ENCODE peak calls at places on chromosomes 5 and 9, in seven cellular contexts. One of them, this sample, is unnamed.

GRCh38 chr5:175344331-175345200 is 99.4 kb downstream of the DRD1 start:
- DNase-seq in AG04450: no peak
- DNase-seq in heart left ventricle: no peak
- DNase-seq in spleen: no peak
- DNase-seq in lung: no peak
- DNase-seq in foreskin fibroblast: no peak
- DNase-seq in progenitor cell of endocrine pancreas: no peak
- DNase-seq in this sample: no peak

GRCh38 chr5:57174850-57175525 is 1.1 kb downstream of the GPBP1 start:
- DNase-seq in AG04450: no peak
- DNase-seq in heart left ventricle: no peak
- DNase-seq in spleen: no peak
- DNase-seq in lung: no peak
- DNase-seq in foreskin fibroblast: no peak
- DNase-seq in progenitor cell of endocrine pancreas: no peak
- DNase-seq in this sample: no peak

GRCh38 chr5:68383888-68384310 is 168.3 kb downstream of the PIK3R1 start:
- DNase-seq in AG04450: no peak
- DNase-seq in heart left ventricle: no peak
- DNase-seq in spleen: no peak
- DNase-seq in lung: no peak
- DNase-seq in foreskin fibroblast: no peak
- DNase-seq in progenitor cell of endocrine pancreas: no peak
- DNase-seq in this sample: no peak

GRCh38 chr9:127308559-127309429 is 44.2 kb downstream of the GARNL3 start:
- DNase-seq in AG04450: no peak
- DNase-seq in heart left ventricle: no peak
- DNase-seq in spleen: no peak
- DNase-seq in lung: no peak
- DNase-seq in foreskin fibroblast: peak
- DNase-seq in progenitor cell of endocrine pancreas: no peak
- DNase-seq in this sample: no peak

GRCh38 chr9:116279230-116279629 is 125.6 kb downstream of the PAPPA start:
- DNase-seq in AG04450: no peak
- DNase-seq in heart left ventricle: no peak
- DNase-seq in spleen: no peak
- DNase-seq in lung: no peak
- DNase-seq in foreskin fibroblast: no peak
- DNase-seq in progenitor cell of endocrine pancreas: no peak
- DNase-seq in this sample: no peak

GRCh38 chr9:36486454-36486932 is 86.2 kb upstream of the MELK start:
- DNase-seq in AG04450: no peak
- DNase-seq in heart left ventricle: no peak
- DNase-seq in spleen: no peak
- DNase-seq in lung: no peak
- DNase-seq in foreskin fibroblast: peak
- DNase-seq in progenitor cell of endocrine pancreas: no peak
- DNase-seq in this sample: peak

GRCh38 chr9:138052322-138052615 is 174.7 kb downstream of the CACNA1B start:
- DNase-seq in AG04450: no peak
- DNase-seq in heart left ventricle: peak
- DNase-seq in spleen: peak
- DNase-seq in lung: no peak
- DNase-seq in foreskin fibroblast: no peak
- DNase-seq in progenitor cell of endocrine pancreas: no peak
- DNase-seq in this sample: no peak

GRCh38 chr5:34499001-34499734 is 157.0 kb upstream of the RAI14 start:
- DNase-seq in AG04450: no peak
- DNase-seq in heart left ventricle: no peak
- DNase-seq in spleen: no peak
- DNase-seq in lung: no peak
- DNase-seq in foreskin fibroblast: peak
- DNase-seq in progenitor cell of endocrine pancreas: no peak
- DNase-seq in this sample: no peak

GRCh38 chr5:82986404-82986803 is 90.8 kb downstream of the TMEM167A start:
- DNase-seq in AG04450: no peak
- DNase-seq in heart left ventricle: no peak
- DNase-seq in spleen: no peak
- DNase-seq in lung: no peak
- DNase-seq in foreskin fibroblast: no peak
- DNase-seq in progenitor cell of endocrine pancreas: no peak
- DNase-seq in this sample: no peak

GRCh38 chr9:132857031-132857430 is 21.1 kb downstream of the AK8 start:
- DNase-seq in AG04450: peak
- DNase-seq in heart left ventricle: peak
- DNase-seq in spleen: no peak
- DNase-seq in lung: peak
- DNase-seq in foreskin fibroblast: peak
- DNase-seq in progenitor cell of endocrine pancreas: no peak
- DNase-seq in this sample: peak

GRCh38 chr9:35844628-35845301 is 15.7 kb downstream of the TMEM8B start:
- DNase-seq in AG04450: peak
- DNase-seq in heart left ventricle: peak
- DNase-seq in spleen: no peak
- DNase-seq in lung: peak
- DNase-seq in foreskin fibroblast: peak
- DNase-seq in progenitor cell of endocrine pancreas: no peak
- DNase-seq in this sample: peak

GRCh38 chr9:16155878-16156277 is 603.0 kb downstream of the CCDC171 start:
- DNase-seq in AG04450: no peak
- DNase-seq in heart left ventricle: no peak
- DNase-seq in spleen: no peak
- DNase-seq in lung: no peak
- DNase-seq in foreskin fibroblast: no peak
- DNase-seq in progenitor cell of endocrine pancreas: no peak
- DNase-seq in this sample: no peak

GRCh38 chr5:80503641-80504040 is 15.7 kb downstream of the FAM151B start:
- DNase-seq in AG04450: no peak
- DNase-seq in heart left ventricle: no peak
- DNase-seq in spleen: no peak
- DNase-seq in lung: no peak
- DNase-seq in foreskin fibroblast: no peak
- DNase-seq in progenitor cell of endocrine pancreas: no peak
- DNase-seq in this sample: no peak

GRCh38 chr5:33343661-33344327 is 97.0 kb upstream of the TARS1 start:
- DNase-seq in AG04450: peak
- DNase-seq in heart left ventricle: no peak
- DNase-seq in spleen: no peak
- DNase-seq in lung: no peak
- DNase-seq in foreskin fibroblast: peak
- DNase-seq in progenitor cell of endocrine pancreas: no peak
- DNase-seq in this sample: no peak

GRCh38 chr5:6328173-6328572 is 50.2 kb downstream of the MED10 start:
- DNase-seq in AG04450: no peak
- DNase-seq in heart left ventricle: no peak
- DNase-seq in spleen: no peak
- DNase-seq in lung: no peak
- DNase-seq in foreskin fibroblast: no peak
- DNase-seq in progenitor cell of endocrine pancreas: peak
- DNase-seq in this sample: peak

GRCh38 chr9:82934949-82935348 is 128.0 kb downstream of the RASEF start:
- DNase-seq in AG04450: peak
- DNase-seq in heart left ventricle: no peak
- DNase-seq in spleen: no peak
- DNase-seq in lung: no peak
- DNase-seq in foreskin fibroblast: peak
- DNase-seq in progenitor cell of endocrine pancreas: no peak
- DNase-seq in this sample: peak

GRCh38 chr9:100714372-100715099 is 136.7 kb downstream of the CAVIN4 start:
- DNase-seq in AG04450: peak
- DNase-seq in heart left ventricle: peak
- DNase-seq in spleen: no peak
- DNase-seq in lung: peak
- DNase-seq in foreskin fibroblast: no peak
- DNase-seq in progenitor cell of endocrine pancreas: peak
- DNase-seq in this sample: peak

GRCh38 chr9:137960496-137960895 is 82.9 kb downstream of the CACNA1B start:
- DNase-seq in AG04450: no peak
- DNase-seq in heart left ventricle: no peak
- DNase-seq in spleen: no peak
- DNase-seq in lung: no peak
- DNase-seq in foreskin fibroblast: no peak
- DNase-seq in progenitor cell of endocrine pancreas: no peak
- DNase-seq in this sample: no peak

GRCh38 chr9:126145887-126146253 is 180.8 kb upstream of the MVB12B start:
- DNase-seq in AG04450: no peak
- DNase-seq in heart left ventricle: no peak
- DNase-seq in spleen: no peak
- DNase-seq in lung: no peak
- DNase-seq in foreskin fibroblast: no peak
- DNase-seq in progenitor cell of endocrine pancreas: no peak
- DNase-seq in this sample: no peak

GRCh38 chr9:126147620-126148522 is 178.8 kb upstream of the MVB12B start:
- DNase-seq in AG04450: no peak
- DNase-seq in heart left ventricle: no peak
- DNase-seq in spleen: peak
- DNase-seq in lung: peak
- DNase-seq in foreskin fibroblast: no peak
- DNase-seq in progenitor cell of endocrine pancreas: peak
- DNase-seq in this sample: no peak

GRCh38 chr9:126147186-126147585 is 179.4 kb upstream of the MVB12B start:
- DNase-seq in AG04450: no peak
- DNase-seq in heart left ventricle: no peak
- DNase-seq in spleen: peak
- DNase-seq in lung: peak
- DNase-seq in foreskin fibroblast: no peak
- DNase-seq in progenitor cell of endocrine pancreas: peak
- DNase-seq in this sample: no peak

GRCh38 chr9:126144617-126145456 is 181.8 kb upstream of the MVB12B start:
- DNase-seq in AG04450: no peak
- DNase-seq in heart left ventricle: no peak
- DNase-seq in spleen: peak
- DNase-seq in lung: no peak
- DNase-seq in foreskin fibroblast: no peak
- DNase-seq in progenitor cell of endocrine pancreas: no peak
- DNase-seq in this sample: no peak

DNA sequence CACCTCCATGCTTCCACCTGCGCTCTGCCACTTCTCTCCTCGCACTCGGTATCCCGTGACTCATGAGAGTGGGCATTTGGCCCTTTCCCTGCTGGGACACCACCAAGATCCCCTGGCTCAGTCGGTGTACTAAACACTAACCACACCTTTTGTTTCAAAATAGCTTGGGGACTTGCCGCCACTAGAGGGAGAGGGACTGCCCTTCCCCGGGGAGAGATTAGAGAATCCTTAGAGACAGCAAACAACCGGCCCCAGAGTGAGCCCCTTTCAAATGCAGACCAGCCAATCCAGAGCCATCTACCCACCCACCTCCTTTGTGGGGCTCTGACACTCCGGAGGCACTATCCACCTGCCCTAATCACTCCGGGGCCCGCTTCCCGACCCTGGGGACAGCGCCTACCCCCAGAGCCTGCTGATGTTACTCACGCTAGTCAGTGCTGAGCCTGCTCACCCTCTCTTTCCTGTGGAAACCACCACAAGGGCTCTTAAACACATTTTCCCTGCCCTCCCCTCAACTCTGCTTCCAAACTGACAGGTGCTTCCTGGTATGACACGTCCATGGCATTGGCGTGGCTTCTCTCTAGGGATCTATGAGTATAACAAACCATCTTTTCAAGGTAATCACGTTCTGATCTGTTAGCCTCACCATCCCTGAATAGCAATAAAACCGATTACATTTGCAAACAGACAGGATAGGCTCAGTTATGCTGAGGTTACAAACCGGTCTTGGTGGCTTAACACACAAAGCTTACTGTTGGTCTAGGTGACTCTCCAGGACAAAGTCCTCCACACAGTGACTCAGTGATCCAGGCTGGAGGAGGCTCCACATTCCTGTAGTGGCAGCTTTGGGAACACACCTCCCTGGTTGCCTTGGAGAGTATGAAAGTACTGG is 180.1 kb upstream of the MVB12B start:
- DNase-seq in AG04450: no peak
- DNase-seq in heart left ventricle: no peak
- DNase-seq in spleen: peak
- DNase-seq in lung: peak
- DNase-seq in foreskin fibroblast: no peak
- DNase-seq in progenitor cell of endocrine pancreas: peak
- DNase-seq in this sample: no peak
- TF ChIP-seq CTCF in AG04450: peak
- TF ChIP-seq CTCF in heart left ventricle: peak
- TF ChIP-seq CTCF in spleen: no peak
- TF ChIP-seq CTCF in lung: no peak
- TF ChIP-seq CTCF in foreskin fibroblast: peak
- TF ChIP-seq CTCF in progenitor cell of endocrine pancreas: peak
- TF ChIP-seq CTCF in this sample: peak

GRCh38 chr5:169003721-169004481 is 297.0 kb downstream of the SLIT3 start:
- DNase-seq in AG04450: no peak
- DNase-seq in heart left ventricle: no peak
- DNase-seq in spleen: no peak
- DNase-seq in lung: no peak
- DNase-seq in foreskin fibroblast: no peak
- DNase-seq in progenitor cell of endocrine pancreas: no peak
- DNase-seq in this sample: no peak
- TF ChIP-seq CTCF in AG04450: no peak
- TF ChIP-seq CTCF in heart left ventricle: no peak
- TF ChIP-seq CTCF in spleen: no peak
- TF ChIP-seq CTCF in lung: no peak
- TF ChIP-seq CTCF in foreskin fibroblast: peak
- TF ChIP-seq CTCF in progenitor cell of endocrine pancreas: peak
- TF ChIP-seq CTCF in this sample: no peak

GRCh38 chr5:1344975-1345838 is at the start of gene CLPTM1L:
- DNase-seq in AG04450: peak
- DNase-seq in heart left ventricle: peak
- DNase-seq in spleen: peak
- DNase-seq in lung: peak
- DNase-seq in foreskin fibroblast: peak
- DNase-seq in progenitor cell of endocrine pancreas: peak
- DNase-seq in this sample: peak
- TF ChIP-seq CTCF in AG04450: no peak
- TF ChIP-seq CTCF in heart left ventricle: no peak
- TF ChIP-seq CTCF in spleen: no peak
- TF ChIP-seq CTCF in lung: no peak
- TF ChIP-seq CTCF in foreskin fibroblast: no peak
- TF ChIP-seq CTCF in progenitor cell of endocrine pancreas: no peak
- TF ChIP-seq CTCF in this sample: no peak

DNA sequence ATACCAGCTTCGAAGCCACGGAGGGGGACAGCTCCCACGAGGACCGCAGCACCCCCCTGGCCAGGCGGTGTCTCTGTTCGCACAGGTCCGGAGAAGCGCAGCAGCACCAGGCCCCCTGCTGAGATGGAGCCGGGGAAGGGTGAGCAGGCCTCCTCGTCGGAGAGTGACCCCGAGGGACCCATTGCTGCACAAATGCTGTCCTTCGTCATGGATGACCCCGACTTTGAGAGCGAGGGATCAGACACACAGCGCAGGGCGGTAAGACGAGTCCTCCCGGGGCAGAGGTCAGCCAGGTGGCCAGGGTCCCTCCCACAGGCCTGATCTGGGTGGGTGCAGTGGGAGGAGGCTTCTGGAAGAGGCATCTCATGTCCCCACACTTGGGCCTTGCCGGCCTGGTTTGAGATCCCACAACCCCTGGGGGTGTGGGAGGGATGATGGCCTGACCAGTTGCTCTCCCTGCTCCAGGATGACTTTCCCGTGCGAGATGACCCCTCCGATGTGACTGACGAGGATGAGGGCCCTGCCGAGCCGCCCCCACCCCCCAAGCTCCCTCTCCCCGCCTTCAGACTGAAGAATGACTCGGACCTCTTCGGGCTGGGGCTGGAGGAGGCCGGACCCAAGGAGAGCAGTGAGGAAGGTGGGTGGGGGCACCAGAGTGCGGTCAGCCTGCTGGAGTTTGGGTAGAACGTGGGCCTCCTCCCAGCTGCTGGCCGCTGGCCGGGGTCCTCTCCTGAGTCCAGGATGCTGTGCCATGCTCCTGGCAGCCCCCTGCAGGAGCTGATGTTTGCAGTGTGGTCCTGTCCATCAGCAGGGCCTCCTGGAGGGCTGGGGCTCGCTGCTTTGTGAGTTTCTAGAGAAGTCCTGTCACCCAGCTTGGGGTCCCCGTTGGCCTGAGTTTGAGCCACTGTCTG is 2.8 kb upstream of the AJM1 start:
- DNase-seq in AG04450: no peak
- DNase-seq in heart left ventricle: no peak
- DNase-seq in spleen: no peak
- DNase-seq in lung: no peak
- DNase-seq in foreskin fibroblast: no peak
- DNase-seq in progenitor cell of endocrine pancreas: no peak
- DNase-seq in this sample: no peak
- TF ChIP-seq CTCF in AG04450: no peak
- TF ChIP-seq CTCF in heart left ventricle: no peak
- TF ChIP-seq CTCF in spleen: no peak
- TF ChIP-seq CTCF in lung: no peak
- TF ChIP-seq CTCF in foreskin fibroblast: no peak
- TF ChIP-seq CTCF in progenitor cell of endocrine pancreas: no peak
- TF ChIP-seq CTCF in this sample: no peak